ENCODE peak calls at places on chromosomes 12 and 14, in four cellular contexts. X, I, N and K are unnamed samples.

GRCh38 chr14:91371011-91371989 is 46.3 kb downstream of the CCDC88C start:
- DNase-seq in X (no peak), I (no peak), N (no peak), K (no peak)

GRCh38 chr12:92558806-92559205 is 144.0 kb upstream of the PLEKHG7 start:
- DNase-seq in N (no peak), X (no peak), I (no peak), K (no peak)

GRCh38 chr12:46268617-46269428 is at the start of gene SLC38A1:
- DNase-seq in N (peak), X (peak), I (peak), K (peak)

GRCh38 chr12:83559650-83560049 is 872.9 kb downstream of the TMTC2 start:
- DNase-seq in X (no peak), I (no peak), N (no peak), K (no peak)

GRCh38 chr12:106301241-106301610 is 1.3 kb upstream of the TCP11L2 start:
- DNase-seq in X (no peak), I (no peak), N (no peak), K (no peak)

GRCh38 chr12:116164976-116165425 is 112.5 kb downstream of the MED13L start:
- DNase-seq in N (no peak), I (no peak), X (no peak), K (no peak)

GRCh38 chr12:57755194-57755453 is 221 bp downstream of the MARCHF9 start:
- DNase-seq in X (no peak), N (no peak), I (no peak), K (no peak)

GRCh38 chr12:51548241-51548640 is 42.8 kb upstream of the SCN8A start:
- DNase-seq in X (no peak), N (no peak), I (no peak), K (no peak)

GRCh38 chr12:402127-402456 is 648 bp downstream of the CCDC77 start:
- DNase-seq in X (no peak), I (no peak), N (peak), K (no peak)

GRCh38 chr14:21902561-21903199 is 229.1 kb upstream of the OR4E1 start:
- DNase-seq in N (peak), I (no peak), X (no peak), K (no peak)

GRCh38 chr12:12718853-12719252 is 1.7 kb downstream of the CDKN1B start:
- DNase-seq in N (peak), I (peak), X (no peak), K (no peak)

GRCh38 chr14:62691613-62692489 is 353.4 kb downstream of the KCNH5 start:
- DNase-seq in I (peak), N (no peak), X (no peak), K (peak)

GRCh38 chr12:124681779-124682391 is 114.5 kb upstream of the NCOR2 start:
- DNase-seq in X (peak), I (no peak), N (no peak), K (no peak)

GRCh38 chr12:26028953-26029740 is 70.7 kb downstream of the RASSF8 start:
- DNase-seq in I (no peak), X (peak), N (peak), K (peak)

GRCh38 chr12:131893605-131894312 is 663 bp upstream of the ULK1 start:
- DNase-seq in I (no peak), X (no peak), N (no peak), K (no peak)

GRCh38 chr12:62631531-62632520 is 165.2 kb downstream of the MON2 start:
- DNase-seq in I (peak), N (peak), X (peak), K (peak)

GRCh38 chr12:779745-780734 is 27.7 kb downstream of the WNK1 start:
- DNase-seq in X (no peak), N (no peak), I (no peak), K (no peak)

GRCh38 chr14:50262865-50263264 is 31.5 kb upstream of the SOS2 start:
- DNase-seq in N (no peak), I (no peak), X (no peak), K (no peak)